ENCODE peak calls at places on chromosomes 11 and 22, in four cellular contexts. E is retinal pigment epithelial cell, L is uterus, M is HFFc6. A is an unnamed sample.

GRCh38 chr11:111387318-111387863 is 8.3 kb upstream of the POU2AF1 start:
- DNase-seq in E (no peak), L (no peak), M (no peak), A (no peak)

GRCh38 chr11:130519128-130519932 is 70.9 kb downstream of the ADAMTS15 start:
- DNase-seq in E (no peak), L (no peak), M (no peak), A (no peak)

GRCh38 chr11:12124306-12124705 is 13.9 kb downstream of the MICAL2 start:
- DNase-seq in E (no peak), L (no peak), M (no peak), A (no peak)

GRCh38 chr22:40928657-40929056 is 22.5 kb upstream of the RBX1 start:
- DNase-seq in E (no peak), L (no peak), M (no peak), A (no peak)

GRCh38 chr11:63761870-63762661 is 6.5 kb downstream of the ZFTA start:
- DNase-seq in E (no peak), L (peak; percentile 34), M (no peak), A (no peak)

GRCh38 chr11:58334708-58335107 is 24.2 kb downstream of the OR5B17 start:
- DNase-seq in E (peak; percentile 23), L (no peak), M (peak; percentile 89), A (peak; percentile 61)

GRCh38 chr11:74269161-74269809 is 42.2 kb downstream of the P4HA3 start:
- DNase-seq in E (no peak), L (no peak), M (no peak), A (no peak)

GRCh38 chr22:49752598-49753091 is 75.0 kb downstream of the BRD1 start:
- DNase-seq in E (no peak), L (no peak), M (no peak), A (no peak)

GRCh38 chr11:119727523-119728081 is 1.4 kb downstream of the NECTIN1 start:
- DNase-seq in E (no peak), L (no peak), M (no peak), A (no peak)

GRCh38 chr22:35319244-35319985 is 19.7 kb downstream of the TOM1 start:
- DNase-seq in E (no peak), L (no peak), M (no peak), A (no peak)

GRCh38 chr22:22772883-22773282 is 114.7 kb upstream of the IGLL5 start:
- DNase-seq in E (no peak), L (no peak), M (no peak), A (no peak)

GRCh38 chr11:125348704-125349635 is 147.1 kb downstream of the FEZ1 start:
- DNase-seq in E (no peak), L (peak; percentile 51), M (no peak), A (no peak)

GRCh38 chr11:40241524-40242037 is 1217.9 kb downstream of the LRRC4C start:
- DNase-seq in E (no peak), L (peak; percentile 17), M (no peak), A (no peak)

GRCh38 chr22:33409134-33409533 is 351.0 kb upstream of the SYN3 start:
- DNase-seq in E (no peak), L (no peak), M (no peak), A (no peak)

GRCh38 chr11:40825435-40825834 is 634.0 kb downstream of the LRRC4C start:
- DNase-seq in E (no peak), L (no peak), M (no peak), A (no peak)

GRCh38 chr11:2737876-2738275 is 38.1 kb upstream of the KCNQ1OT1 start:
- DNase-seq in E (no peak), L (no peak), M (no peak), A (no peak)

GRCh38 chr22:36409911-36410756 is 22.4 kb upstream of the MYH9 start:
- DNase-seq in E (peak; percentile 92), L (peak; percentile 57), M (no peak), A (peak; percentile 95)

GRCh38 chr11:29943347-29943746 is 73.5 kb downstream of the KCNA4 start:
- DNase-seq in E (no peak), L (no peak), M (no peak), A (no peak)

GRCh38 chr11:65584723-65585171 is 8.9 kb downstream of the EHBP1L1 start:
- DNase-seq in E (no peak), L (no peak), M (no peak), A (no peak)

GRCh38 chr22:45468872-45469572 is 33.7 kb upstream of the FBLN1 start:
- DNase-seq in E (peak; percentile 33), L (peak; percentile 22), M (peak; percentile 75), A (peak; percentile 25)

GRCh38 chr22:43260346-43260745 is 73.4 kb upstream of the TTLL12 start:
- DNase-seq in E (no peak), L (no peak), M (no peak), A (no peak)

GRCh38 chr11:1745701-1746320 is 4.6 kb downstream of the IFITM10 start:
- DNase-seq in E (no peak), L (no peak), M (no peak), A (no peak)

GRCh38 chr22:49425356-49425755 is 402.3 kb downstream of the BRD1 start:
- DNase-seq in E (no peak), L (no peak), M (no peak), A (no peak)

GRCh38 chr11:121367434-121367833 is 74.9 kb downstream of the SC5D start:
- DNase-seq in E (no peak), L (no peak), M (no peak), A (no peak)

GRCh38 chr11:116225236-116225635 is 547.6 kb downstream of the BUD13 start:
- DNase-seq in E (no peak), L (no peak), M (no peak), A (no peak)

GRCh38 chr22:44182591-44183588 is 2.2 kb downstream of the PARVG start:
- DNase-seq in E (no peak), L (no peak), M (no peak), A (no peak)

GRCh38 chr22:46731246-46732040 is 6.6 kb downstream of the CERK start:
- DNase-seq in E (peak; percentile 30), L (no peak), M (no peak), A (no peak)

GRCh38 chr11:122105009-122105828 is 10.8 kb downstream of the BLID start:
- DNase-seq in E (no peak), L (no peak), M (no peak), A (no peak)

GRCh38 chr11:77129069-77129840 is 1.2 kb downstream of the MYO7A start:
- DNase-seq in E (no peak), L (no peak), M (no peak), A (no peak)

GRCh38 chr22:42304021-42304790 is 33.8 kb upstream of the TCF20 start:
- DNase-seq in E (no peak), L (no peak), M (no peak), A (no peak)

GRCh38 chr22:31272522-31273446 is 19.5 kb downstream of the PIK3IP1 start:
- DNase-seq in E (no peak), L (peak; percentile 65), M (peak; percentile 54), A (no peak)

GRCh38 chr11:123741159-123741951 is at the start of gene ZNF202:
- DNase-seq in E (peak; percentile 62), L (peak; percentile 89), M (peak; percentile 85), A (peak; percentile 42)
- TF ChIP-seq CTCF in E (no peak), L (no peak), M (peak; percentile 62), A (peak; percentile 0)

DNA sequence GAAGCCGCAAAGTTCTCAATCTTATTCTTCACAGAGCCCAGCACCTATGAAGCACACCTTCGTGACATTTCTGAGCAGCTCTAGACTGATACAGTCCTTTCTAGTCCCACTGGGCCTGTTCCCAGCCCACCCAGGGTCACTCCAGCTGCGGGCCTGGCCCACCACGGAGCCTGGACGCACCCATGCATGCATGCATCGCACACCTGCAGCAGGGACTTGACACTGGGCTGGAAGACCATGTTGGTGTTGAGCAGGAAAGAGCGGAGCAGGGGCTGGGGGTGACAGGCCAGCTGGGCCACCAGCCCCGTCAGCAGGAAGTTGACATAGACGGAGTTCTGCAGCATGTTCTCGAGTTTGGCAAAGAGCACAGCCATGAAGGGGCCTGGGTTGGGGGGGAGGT is 9.2 kb downstream of the C11orf42 start:
- DNase-seq in E (no peak), L (no peak), M (no peak), A (no peak)
- TF ChIP-seq CTCF in E (no peak), L (no peak), M (no peak), A (no peak)

GRCh38 chr11:61545341-61545740 is 35.5 kb downstream of the SYT7 start:
- DNase-seq in E (no peak), L (no peak), M (no peak), A (no peak)
- TF ChIP-seq CTCF in E (peak; percentile 66), L (no peak), M (peak; percentile 67), A (peak; percentile 35)

GRCh38 chr11:108734956-108735559 is 70.2 kb downstream of the DDX10 start:
- DNase-seq in E (no peak), L (no peak), M (no peak), A (no peak)
- TF ChIP-seq CTCF in E (peak; percentile 61), L (peak; percentile 13), M (peak; percentile 78), A (peak; percentile 35)

DNA sequence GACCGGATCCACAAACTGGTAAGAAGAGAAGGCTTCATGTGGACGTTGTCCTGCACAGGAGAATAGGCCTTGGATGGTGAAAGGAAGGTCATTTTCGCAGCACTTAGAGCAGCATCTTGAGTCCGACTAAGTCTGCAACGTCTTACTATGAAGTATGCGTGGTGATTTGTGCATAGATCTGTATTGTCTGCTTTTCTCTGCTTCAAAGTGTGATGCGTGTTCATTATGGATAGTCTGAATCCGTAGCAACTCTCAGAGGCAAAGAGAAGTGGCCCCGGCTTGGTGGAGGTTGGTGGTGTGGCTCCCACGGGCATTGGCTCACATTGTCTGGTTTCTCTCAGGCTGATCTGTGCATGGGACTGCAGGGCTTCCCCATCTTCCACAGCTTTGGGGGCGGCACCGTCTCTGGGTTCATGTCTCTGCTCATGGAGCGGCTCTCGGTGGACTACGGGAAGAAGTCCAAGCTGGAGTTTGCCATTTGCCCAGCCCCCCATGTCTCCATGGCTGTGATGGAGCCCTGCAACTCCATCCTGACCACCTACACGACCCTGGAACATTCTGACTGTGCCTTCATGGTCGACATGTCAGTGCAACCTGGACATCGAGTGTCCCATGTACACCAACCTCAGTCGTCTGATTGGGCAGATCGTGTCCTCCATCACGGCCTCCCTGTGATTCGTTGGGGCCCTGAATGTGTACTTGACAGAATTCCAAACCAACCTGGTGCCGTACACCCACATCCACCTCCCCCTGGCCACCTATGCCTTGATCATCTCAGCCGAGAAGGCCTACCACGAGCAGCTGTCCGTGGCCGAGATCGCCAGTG is 21.5 kb downstream of the LRRC74B start:
- DNase-seq in E (no peak), L (no peak), M (no peak), A (no peak)
- TF ChIP-seq CTCF in E (no peak), L (no peak), M (no peak), A (no peak)

DNA sequence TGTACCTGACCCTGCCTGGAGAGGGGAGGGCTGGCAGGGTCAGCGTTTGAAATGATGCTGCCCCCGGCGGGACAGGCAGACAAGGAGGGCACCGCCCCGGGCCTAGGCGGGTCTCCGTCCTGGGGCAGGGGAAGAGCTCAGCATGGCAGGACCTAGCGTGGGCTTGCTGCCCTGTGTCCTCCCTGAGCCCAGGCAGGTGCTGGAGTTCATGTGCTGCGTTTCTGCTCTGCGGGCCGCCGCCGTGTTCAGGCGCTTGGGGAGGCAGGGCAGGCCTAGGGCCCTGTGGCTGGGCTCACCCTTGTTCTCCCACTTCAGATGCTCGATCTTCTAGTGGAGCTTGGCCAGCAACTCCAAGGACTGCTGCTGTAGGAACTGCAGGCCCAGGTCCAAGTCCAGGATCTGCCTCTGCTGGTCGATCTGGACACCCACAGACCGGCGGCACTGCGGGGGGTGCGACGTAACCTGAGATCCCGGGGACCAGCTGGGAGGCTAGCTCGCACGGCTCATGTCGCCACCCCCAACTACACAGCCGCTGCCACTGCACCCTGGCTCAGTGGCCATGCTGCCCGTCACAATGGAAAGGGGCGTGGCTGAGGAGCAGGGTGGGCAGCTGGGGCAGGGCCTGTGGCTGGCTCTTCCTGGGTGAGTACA is 84.4 kb downstream of the MED15 start:
- DNase-seq in E (no peak), L (no peak), M (peak; percentile 46), A (no peak)
- TF ChIP-seq CTCF in E (no peak), L (no peak), M (no peak), A (no peak)